ENCODE peak calls at places on chromosomes 12 and 14, in seven cellular contexts. One of them, this sample, is unnamed.

GRCh38 chr14:69073429-69073828 is 79.5 kb downstream of the DCAF5 start:
- DNase-seq in SJSA1: no peak
- DNase-seq in naive B cell: no peak
- DNase-seq in GF-D8: no peak
- DNase-seq in effector memory CD4-positive, alpha-beta T cell: no peak
- DNase-seq in lower leg skin: no peak
- DNase-seq in epithelial cell of esophagus: no peak
- DNase-seq in this sample: no peak

GRCh38 chr12:54879132-54879531 is 24.8 kb downstream of the MUCL1 start:
- DNase-seq in SJSA1: no peak
- DNase-seq in naive B cell: no peak
- DNase-seq in GF-D8: peak; percentile 55
- DNase-seq in effector memory CD4-positive, alpha-beta T cell: no peak
- DNase-seq in lower leg skin: no peak
- DNase-seq in epithelial cell of esophagus: no peak
- DNase-seq in this sample: no peak

GRCh38 chr12:24380122-24380521 is 430.7 kb upstream of the SOX5 start:
- DNase-seq in SJSA1: no peak
- DNase-seq in naive B cell: no peak
- DNase-seq in GF-D8: no peak
- DNase-seq in effector memory CD4-positive, alpha-beta T cell: no peak
- DNase-seq in lower leg skin: no peak
- DNase-seq in epithelial cell of esophagus: peak; percentile 16
- DNase-seq in this sample: no peak

GRCh38 chr12:94560416-94561221 is 89.7 kb downstream of the TMCC3 start:
- DNase-seq in SJSA1: no peak
- DNase-seq in naive B cell: no peak
- DNase-seq in GF-D8: no peak
- DNase-seq in effector memory CD4-positive, alpha-beta T cell: no peak
- DNase-seq in lower leg skin: no peak
- DNase-seq in epithelial cell of esophagus: peak; percentile 98
- DNase-seq in this sample: no peak

GRCh38 chr14:61561657-61562276 is 133.5 kb upstream of the HIF1A start:
- DNase-seq in SJSA1: peak; percentile 95
- DNase-seq in naive B cell: no peak
- DNase-seq in GF-D8: peak; percentile 3
- DNase-seq in effector memory CD4-positive, alpha-beta T cell: no peak
- DNase-seq in lower leg skin: peak; percentile 93
- DNase-seq in epithelial cell of esophagus: peak; percentile 98
- DNase-seq in this sample: no peak

GRCh38 chr12:91913651-91914050 is 232.0 kb downstream of the BTG1 start:
- DNase-seq in SJSA1: no peak
- DNase-seq in naive B cell: no peak
- DNase-seq in GF-D8: no peak
- DNase-seq in effector memory CD4-positive, alpha-beta T cell: no peak
- DNase-seq in lower leg skin: no peak
- DNase-seq in epithelial cell of esophagus: peak; percentile 37
- DNase-seq in this sample: no peak

GRCh38 chr12:126747530-126748149 is 1519.3 kb upstream of the TMEM132C start:
- DNase-seq in SJSA1: no peak
- DNase-seq in naive B cell: peak; percentile 6
- DNase-seq in GF-D8: no peak
- DNase-seq in effector memory CD4-positive, alpha-beta T cell: peak; percentile 6
- DNase-seq in lower leg skin: no peak
- DNase-seq in epithelial cell of esophagus: peak; percentile 19
- DNase-seq in this sample: peak; percentile 17

GRCh38 chr12:6312529-6313325 is 2.2 kb downstream of the PLEKHG6 start:
- DNase-seq in SJSA1: no peak
- DNase-seq in naive B cell: no peak
- DNase-seq in GF-D8: no peak
- DNase-seq in effector memory CD4-positive, alpha-beta T cell: no peak
- DNase-seq in lower leg skin: no peak
- DNase-seq in epithelial cell of esophagus: peak; percentile 93
- DNase-seq in this sample: no peak

GRCh38 chr14:73829526-73830431 is 21.9 kb upstream of the PTGR2 start:
- DNase-seq in SJSA1: no peak
- DNase-seq in naive B cell: no peak
- DNase-seq in GF-D8: peak; percentile 25
- DNase-seq in effector memory CD4-positive, alpha-beta T cell: no peak
- DNase-seq in lower leg skin: peak; percentile 58
- DNase-seq in epithelial cell of esophagus: peak; percentile 82
- DNase-seq in this sample: no peak

GRCh38 chr12:93521225-93521854 is 51.1 kb upstream of the SOCS2 start:
- DNase-seq in SJSA1: no peak
- DNase-seq in naive B cell: no peak
- DNase-seq in GF-D8: no peak
- DNase-seq in effector memory CD4-positive, alpha-beta T cell: no peak
- DNase-seq in lower leg skin: no peak
- DNase-seq in epithelial cell of esophagus: no peak
- DNase-seq in this sample: no peak

GRCh38 chr14:32950584-32950983 is 11.9 kb downstream of the NPAS3 start:
- DNase-seq in SJSA1: no peak
- DNase-seq in naive B cell: no peak
- DNase-seq in GF-D8: no peak
- DNase-seq in effector memory CD4-positive, alpha-beta T cell: no peak
- DNase-seq in lower leg skin: no peak
- DNase-seq in epithelial cell of esophagus: no peak
- DNase-seq in this sample: no peak

GRCh38 chr14:84864582-84865271 is 665.2 kb upstream of the FLRT2 start:
- DNase-seq in SJSA1: no peak
- DNase-seq in naive B cell: no peak
- DNase-seq in GF-D8: no peak
- DNase-seq in effector memory CD4-positive, alpha-beta T cell: no peak
- DNase-seq in lower leg skin: no peak
- DNase-seq in epithelial cell of esophagus: no peak
- DNase-seq in this sample: no peak

GRCh38 chr14:104178279-104178678 is 39.9 kb downstream of the KIF26A start:
- DNase-seq in SJSA1: no peak
- DNase-seq in naive B cell: no peak
- DNase-seq in GF-D8: no peak
- DNase-seq in effector memory CD4-positive, alpha-beta T cell: no peak
- DNase-seq in lower leg skin: no peak
- DNase-seq in epithelial cell of esophagus: no peak
- DNase-seq in this sample: no peak

GRCh38 chr14:73428354-73428824 is 30.0 kb downstream of the NUMB start:
- DNase-seq in SJSA1: no peak
- DNase-seq in naive B cell: no peak
- DNase-seq in GF-D8: no peak
- DNase-seq in effector memory CD4-positive, alpha-beta T cell: no peak
- DNase-seq in lower leg skin: no peak
- DNase-seq in epithelial cell of esophagus: no peak
- DNase-seq in this sample: no peak